ENCODE peak calls at places on chromosomes 16 and 17, in seven cellular contexts. A is globus pallidus, Z is lower leg skin, Y is pancreas, B is OCI-LY7, J is T-cell, O is ELR. U is an unnamed sample.

GRCh38 chr17:77409282-77410161 is 268.8 kb downstream of the SEC14L1 start:
- DNase-seq in B (peak), Z (no peak), O (peak), Y (no peak), J (peak), A (no peak), U (no peak)

GRCh38 chr17:48639136-48639535 is 13.0 kb upstream of the HOXB9 start:
- DNase-seq in J (no peak), Z (no peak), A (no peak), O (no peak), B (no peak), Y (no peak), U (no peak)

GRCh38 chr17:48494335-48494734 is 36.5 kb downstream of the HOXB1 start:
- DNase-seq in J (no peak), O (peak), A (no peak), Y (no peak), B (no peak), Z (no peak), U (peak)

GRCh38 chr17:3385869-3386816 is at the start of gene OR3A2:
- DNase-seq in Z (no peak), A (no peak), J (no peak), O (no peak), B (no peak), Y (no peak), U (no peak)

GRCh38 chr16:59719121-59719520 is 985.0 kb upstream of the GOT2 start:
- DNase-seq in B (no peak), A (no peak), Y (no peak), J (no peak), Z (no peak), O (peak), U (no peak)

GRCh38 chr17:38449364-38449763 is 21.1 kb downstream of the ARHGAP23 start:
- DNase-seq in Z (peak), A (no peak), J (no peak), O (peak), B (no peak), Y (no peak), U (no peak)

GRCh38 chr16:86625029-86625428 is 46.7 kb downstream of the FOXL1 start:
- DNase-seq in O (no peak), Z (no peak), A (no peak), Y (no peak), J (no peak), B (no peak), U (no peak)

GRCh38 chr17:7667616-7668406 is 17.1 kb downstream of the ATP1B2 start:
- DNase-seq in A (peak), B (no peak), Y (no peak), J (no peak), Z (no peak), O (no peak), U (no peak)

GRCh38 chr17:71664867-71665266 is 456.0 kb upstream of the SOX9 start:
- DNase-seq in O (no peak), B (no peak), Y (no peak), Z (no peak), J (no peak), A (no peak), U (no peak)

GRCh38 chr16:67428146-67428731 is 2.7 kb upstream of the HSD11B2 start:
- DNase-seq in J (peak), Z (no peak), A (peak), O (peak), B (peak), Y (peak), U (peak)

GRCh38 chr16:31253642-31254045 is 6.1 kb upstream of the ITGAM start:
- DNase-seq in O (peak), Y (no peak), Z (peak), J (no peak), A (peak), B (no peak), U (no peak)

GRCh38 chr16:28872952-28873351 is 5.3 kb upstream of the ATP2A1 start:
- DNase-seq in Z (no peak), A (no peak), O (no peak), J (no peak), B (no peak), Y (no peak), U (no peak)

GRCh38 chr17:39002991-39003715 is 36.0 kb upstream of the FBXO47 start:
- DNase-seq in Z (peak), Y (no peak), B (no peak), A (peak), J (peak), O (peak), U (no peak)

GRCh38 chr16:86818701-86819522 is 240.6 kb downstream of the FOXL1 start:
- DNase-seq in J (no peak), Z (no peak), O (no peak), B (no peak), Y (no peak), A (no peak), U (no peak)

GRCh38 chr17:19747159-19747719 is 859 bp downstream of the ALDH3A1 start:
- DNase-seq in O (no peak), A (no peak), Z (no peak), B (no peak), Y (no peak), J (no peak), U (no peak)

GRCh38 chr16:78183437-78183836 is 84.0 kb downstream of the WWOX start:
- DNase-seq in B (no peak), J (no peak), A (no peak), O (no peak), Y (no peak), Z (no peak), U (no peak)

GRCh38 chr17:47941998-47942490 is 673 bp downstream of the PNPO start:
- DNase-seq in Z (no peak), B (peak), O (peak), A (no peak), Y (peak), J (no peak), U (no peak)

GRCh38 chr16:361341-361871 is 8.9 kb upstream of the AXIN1 start:
- DNase-seq in A (no peak), J (no peak), Z (no peak), Y (peak), O (no peak), B (no peak), U (no peak)

GRCh38 chr17:8835631-8836364 is 31.7 kb downstream of the PIK3R6 start:
- DNase-seq in B (no peak), Y (no peak), J (no peak), Z (no peak), A (no peak), O (no peak), U (no peak)

GRCh38 chr16:85746431-85747227 is 4.3 kb downstream of the C16orf74 start:
- DNase-seq in B (peak), Y (no peak), Z (peak), A (no peak), O (peak), J (no peak), U (peak)

GRCh38 chr17:81242421-81243332 is 3.6 kb downstream of the NDUFAF8 start:
- DNase-seq in O (no peak), B (peak), Z (no peak), A (no peak), J (no peak), Y (no peak), U (no peak)

GRCh38 chr17:4899341-4900230 is at the start of gene C17orf107:
- DNase-seq in B (no peak), A (no peak), O (peak), Z (peak), J (peak), Y (peak), U (no peak)

GRCh38 chr17:57940217-57940616 is 15.0 kb downstream of the CUEDC1 start:
- DNase-seq in O (no peak), A (peak), J (no peak), B (no peak), Z (no peak), Y (no peak), U (no peak)

GRCh38 chr16:77041468-77041867 is 149.5 kb upstream of the MON1B start:
- DNase-seq in Z (no peak), O (no peak), B (no peak), J (no peak), Y (no peak), A (no peak), U (no peak)

GRCh38 chr17:43817826-43818225 is 15.1 kb downstream of the MPP3 start:
- DNase-seq in Y (no peak), B (no peak), J (no peak), A (no peak), O (no peak), Z (no peak), U (no peak)

GRCh38 chr17:58235821-58236220 is 2.6 kb upstream of the LPO start:
- DNase-seq in J (no peak), O (no peak), Z (no peak), A (no peak), B (no peak), Y (no peak), U (no peak)

GRCh38 chr17:44333371-44333770 is 8.7 kb upstream of the SLC25A39 start:
- DNase-seq in Z (no peak), Y (no peak), J (no peak), A (no peak), B (no peak), O (no peak), U (no peak)

GRCh38 chr17:78449983-78450382 is 71.5 kb downstream of the PGS1 start:
- DNase-seq in O (no peak), Z (no peak), A (no peak), J (no peak), Y (no peak), B (no peak), U (no peak)

GRCh38 chr16:9092963-9093477 is 1.6 kb downstream of the HAPSTR1 start:
- DNase-seq in J (peak), O (peak), A (peak), B (peak), Z (peak), Y (peak), U (no peak)

GRCh38 chr16:17367932-17368331 is 102.8 kb downstream of the XYLT1 start:
- DNase-seq in A (no peak), B (peak), J (no peak), O (peak), Y (no peak), Z (no peak), U (no peak)

GRCh38 chr16:31201511-31202401 is 804 bp downstream of the PYCARD start:
- DNase-seq in A (no peak), Z (no peak), O (no peak), J (peak), Y (peak), B (peak), U (no peak)

GRCh38 chr16:56606071-56606687 is 2.2 kb upstream of the MT2A start:
- DNase-seq in B (no peak), Z (peak), J (no peak), Y (no peak), A (no peak), O (peak), U (peak)

GRCh38 chr17:76578376-76578775 is 7.3 kb downstream of the ST6GALNAC2 start:
- DNase-seq in B (no peak), J (no peak), A (no peak), O (peak), Z (no peak), Y (no peak), U (peak)

GRCh38 chr16:84874004-84874435 is 54.2 kb downstream of the CRISPLD2 start:
- DNase-seq in Z (no peak), J (no peak), Y (no peak), O (no peak), A (no peak), B (peak), U (no peak)

GRCh38 chr16:16021988-16022682 is 72.7 kb downstream of the ABCC1 start:
- DNase-seq in O (peak), A (peak), Z (peak), Y (peak), J (no peak), B (peak), U (peak)

U was measured in PC-3.